ENCODE peak calls at places on chromosomes 12 and 14, in ten cellular contexts. X is effector memory CD4-positive, alpha-beta T cell; F is iPS DF 6.9; N is adrenal gland; U is cardiac muscle cell; L is PC-3; P is uterus; Y is foreskin keratinocyte; A is esophagus squamous epithelium; B is SK-N-SH. M is an unnamed sample. For H3K27me3, the result is how much of the 10 kb centered on the place peaks cover.

GRCh38 chr12:121535150-121536057 is 45.4 kb downstream of the KDM2B start:
- DNase-seq in X (no peak), F (no peak), N (no peak), U (no peak), L (no peak), P (no peak), Y (no peak), A (no peak), B (no peak), M (no peak)

GRCh38 chr12:25994252-25994651 is 35.8 kb downstream of the RASSF8 start:
- DNase-seq in X (no peak), F (no peak), N (no peak), U (no peak), L (peak), P (no peak), Y (no peak), A (no peak), B (no peak), M (no peak)

GRCh38 chr14:69079188-69079742 is 73.7 kb downstream of the DCAF5 start:
- DNase-seq in X (no peak), F (no peak), N (no peak), U (no peak), L (peak), P (no peak), Y (peak), A (no peak), B (no peak), M (no peak)

GRCh38 chr12:3510597-3510996 is 19.6 kb downstream of the PRMT8 start:
- DNase-seq in X (no peak), F (no peak), N (no peak), U (no peak), L (no peak), P (no peak), Y (no peak), A (no peak), B (no peak), M (no peak)

GRCh38 chr12:54360717-54361456 is 3.4 kb downstream of the GPR84 start:
- DNase-seq in X (peak), F (no peak), N (peak), U (peak), L (peak), P (peak), Y (peak), A (no peak), B (peak), M (no peak)

GRCh38 chr12:126831115-126831514 is 1435.9 kb upstream of the TMEM132C start:
- DNase-seq in X (no peak), F (no peak), N (no peak), U (no peak), L (no peak), P (no peak), Y (no peak), A (no peak), B (no peak), M (no peak)

GRCh38 chr14:32076278-32077080 is 625 bp upstream of the ARHGAP5 start:
- DNase-seq in X (peak), F (peak), N (peak), U (peak), L (peak), P (peak), Y (peak), A (peak), B (peak), M (peak)

GRCh38 chr14:85529803-85530574 is at the start of gene FLRT2:
- DNase-seq in X (no peak), F (no peak), N (peak), U (peak), L (no peak), P (peak), Y (peak), A (no peak), B (no peak), M (peak)

GRCh38 chr12:92503029-92503931 is 199.5 kb upstream of the PLEKHG7 start:
- DNase-seq in X (no peak), F (no peak), N (peak), U (no peak), L (no peak), P (peak), Y (no peak), A (no peak), B (no peak), M (no peak)

GRCh38 chr14:55336161-55336560 is 64.9 kb downstream of the FBXO34 start:
- DNase-seq in X (peak), F (no peak), N (peak), U (no peak), L (peak), P (no peak), Y (no peak), A (no peak), B (no peak), M (no peak)

GRCh38 chr12:21353948-21354347 is 18.8 kb upstream of the IAPP start:
- DNase-seq in X (no peak), F (no peak), N (no peak), U (no peak), L (no peak), P (no peak), Y (no peak), A (no peak), B (no peak), M (no peak)

GRCh38 chr12:119938049-119938667 is 50.9 kb upstream of the BICDL1 start:
- DNase-seq in X (peak), F (peak), N (peak), U (peak), L (peak), P (no peak), Y (peak), A (no peak), B (peak), M (no peak)

GRCh38 chr14:99322731-99323599 is 51.0 kb upstream of the BCL11B start:
- DNase-seq in X (no peak), F (no peak), N (no peak), U (no peak), L (no peak), P (no peak), Y (peak), A (no peak), B (no peak), M (peak)

GRCh38 chr14:98952595-98953325 is 319.2 kb downstream of the BCL11B start:
- DNase-seq in X (no peak), F (no peak), N (peak), U (no peak), L (peak), P (no peak), Y (peak), A (no peak), B (no peak), M (no peak)

DNA sequence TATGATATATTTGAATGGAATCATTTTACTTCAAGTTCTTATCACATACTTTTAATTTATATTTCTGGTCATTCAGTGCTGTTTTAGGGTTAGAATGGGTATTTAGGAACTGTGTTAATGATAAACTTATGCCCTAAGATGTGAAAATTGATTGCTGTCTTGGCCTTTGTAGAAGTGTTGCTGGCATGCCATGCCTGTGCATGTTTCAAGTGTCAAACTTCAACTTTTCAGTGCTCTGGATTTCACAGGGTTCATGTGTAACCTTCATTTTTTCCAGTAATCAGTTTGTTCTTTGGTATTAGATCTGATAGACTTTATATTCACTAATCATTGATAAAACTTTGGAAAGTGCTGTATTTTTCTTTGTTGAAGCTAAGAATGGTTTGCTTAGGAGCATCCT is 36.6 kb downstream of the YLPM1 start:
- DNase-seq in X (no peak), F (no peak), N (no peak), U (no peak), L (no peak), P (no peak), Y (no peak), A (no peak), B (no peak), M (no peak)
- H3K27me3 ChIP-seq in X (under half), F (under half), N (under half), U (under half), L (under half), P (under half), Y (under half), A (under half), B (under half), M (under half)

GRCh38 chr12:114481200-114481535 is 75.2 kb upstream of the TBX5 start:
- DNase-seq in X (no peak), F (no peak), N (no peak), U (peak), L (no peak), P (no peak), Y (no peak), A (no peak), B (no peak), M (no peak)
- H3K27me3 ChIP-seq in X (under half), F (under half), N (half or more), U (half or more), L (half or more), P (under half), Y (half or more), A (under half), B (half or more), M (half or more)

DNA sequence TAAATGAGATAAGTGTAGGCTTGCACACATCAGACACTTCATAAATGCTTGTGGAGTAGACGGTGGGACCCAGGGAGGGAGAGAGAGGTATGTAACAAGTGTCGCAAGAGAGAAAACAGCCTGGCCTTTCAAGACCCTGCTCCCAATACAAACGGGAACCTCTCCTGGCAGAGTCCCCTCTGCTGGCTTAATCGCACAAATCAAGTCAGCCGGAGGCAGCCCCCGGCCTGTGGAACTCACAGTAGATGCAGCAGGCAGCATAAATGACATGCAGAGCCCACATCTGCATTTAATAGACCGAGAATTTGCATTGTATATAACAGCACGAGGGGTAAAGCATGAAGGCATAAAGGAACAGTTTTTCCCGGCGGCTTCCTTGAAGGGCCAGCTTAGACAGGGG is 730 bp downstream of the RTL1 start:
- DNase-seq in X (no peak), F (no peak), N (no peak), U (peak), L (no peak), P (no peak), Y (no peak), A (no peak), B (peak), M (no peak)
- H3K27me3 ChIP-seq in X (under half), F (under half), N (under half), U (half or more), L (under half), P (under half), Y (under half), A (under half), B (under half), M (half or more)

DNA sequence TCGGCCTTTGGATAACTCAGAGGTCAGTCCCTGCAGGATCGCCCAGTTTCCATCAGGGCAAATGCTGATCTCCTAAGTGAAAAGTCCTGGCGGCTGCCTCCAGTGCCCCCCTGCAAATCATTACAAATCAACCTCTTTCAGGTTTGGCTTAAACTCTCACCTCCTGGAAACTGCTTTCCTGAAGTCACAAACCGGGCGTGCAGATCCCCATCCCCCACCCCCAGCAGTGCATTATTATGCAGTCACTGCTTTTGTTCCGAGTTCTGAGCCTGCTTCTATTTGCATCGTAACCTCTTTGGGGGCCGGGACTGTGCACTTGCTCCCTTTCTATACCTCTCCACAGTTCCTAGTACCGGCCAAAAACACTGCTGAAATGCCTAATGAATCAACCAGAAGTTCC is at the start of gene USP44:
- DNase-seq in X (no peak), F (peak), N (no peak), U (peak), L (no peak), P (no peak), Y (no peak), A (no peak), B (no peak), M (no peak)
- H3K27me3 ChIP-seq in X (under half), F (under half), N (under half), U (under half), L (under half), P (under half), Y (half or more), A (under half), B (under half), M (under half)

GRCh38 chr14:59811850-59812249 is 58.7 kb downstream of the RTN1 start:
- DNase-seq in X (no peak), F (no peak), N (no peak), U (no peak), L (no peak), P (no peak), Y (no peak), A (no peak), B (no peak), M (no peak)
- H3K27me3 ChIP-seq in X (under half), F (under half), N (under half), U (under half), L (half or more), P (under half), Y (under half), A (under half), B (under half), M (under half)

GRCh38 chr14:83969998-83970397 is 1559.9 kb upstream of the FLRT2 start:
- DNase-seq in X (no peak), F (no peak), N (no peak), U (no peak), L (no peak), P (no peak), Y (no peak), A (no peak), B (no peak), M (no peak)
- H3K27me3 ChIP-seq in X (under half), F (under half), N (under half), U (under half), L (under half), P (under half), Y (under half), A (under half), B (under half), M (under half)

M was measured in suprapubic skin.